ENCODE peak calls at places on chromosomes 13 and 19, in four cellular contexts. S is tibial artery; I is astrocyte; T is effector memory CD4-positive, alpha-beta T cell. H is an unnamed sample.

GRCh38 chr13:38970380-38971051 is 20.1 kb downstream of the STOML3 start:
- DNase-seq in S (no peak), I (no peak), T (no peak), H (no peak)

GRCh38 chr19:32257326-32258073 is 87.9 kb upstream of the ZNF507 start:
- DNase-seq in S (no peak), I (no peak), T (no peak), H (no peak)

GRCh38 chr13:97367016-97367415 is 67.0 kb upstream of the RAP2A start:
- DNase-seq in S (no peak), I (peak), T (no peak), H (peak)

GRCh38 chr19:37007587-37008220 is 70.5 kb upstream of the ZNF420 start:
- DNase-seq in S (no peak), I (peak), T (peak), H (no peak)

GRCh38 chr19:38693380-38694223 is 46.2 kb downstream of the ACTN4 start:
- DNase-seq in S (no peak), I (peak), T (no peak), H (peak)

GRCh38 chr19:1067341-1068103 is 555 bp downstream of the ARHGAP45 start:
- DNase-seq in S (no peak), I (no peak), T (peak), H (no peak)

GRCh38 chr19:29665215-29665825 is at the start of gene PLEKHF1:
- DNase-seq in S (peak), I (peak), T (peak), H (peak)

GRCh38 chr19:4456566-4456842 is 1.1 kb downstream of the UBXN6 start:
- DNase-seq in S (no peak), I (peak), T (no peak), H (no peak)

GRCh38 chr19:52190679-52191293 is 934 bp downstream of the PPP2R1A start:
- DNase-seq in S (peak), I (peak), T (no peak), H (peak)

GRCh38 chr19:52741951-52742485 is 7.2 kb upstream of the ZNF611 start:
- DNase-seq in S (no peak), I (no peak), T (no peak), H (no peak)

GRCh38 chr19:16377521-16377920 is 52.9 kb downstream of the KLF2 start:
- DNase-seq in S (no peak), I (no peak), T (no peak), H (no peak)

GRCh38 chr19:58097783-58098681 is at the start of gene ZSCAN18:
- DNase-seq in S (peak), I (peak), T (peak), H (peak)

GRCh38 chr19:10975374-10976036 is 14.7 kb downstream of the SMARCA4 start:
- DNase-seq in S (peak), I (peak), T (no peak), H (no peak)
- H3K27ac ChIP-seq in S (peak), I (no peak), T (no peak), H (no peak)

GRCh38 chr19:2578391-2578826 is 102.5 kb downstream of the GADD45B start:
- DNase-seq in S (peak), I (peak), T (no peak), H (no peak)

GRCh38 chr19:2578911-2579677 is 103.2 kb downstream of the GADD45B start:
- DNase-seq in S (peak), I (peak), T (peak), H (peak)

GRCh38 chr19:2582984-2583956 is 107.3 kb downstream of the GADD45B start:
- DNase-seq in S (peak), I (no peak), T (no peak), H (no peak)

GRCh38 chr19:2577722-2578335 is 101.9 kb downstream of the GADD45B start:
- DNase-seq in S (peak), I (no peak), T (no peak), H (no peak)

DNA sequence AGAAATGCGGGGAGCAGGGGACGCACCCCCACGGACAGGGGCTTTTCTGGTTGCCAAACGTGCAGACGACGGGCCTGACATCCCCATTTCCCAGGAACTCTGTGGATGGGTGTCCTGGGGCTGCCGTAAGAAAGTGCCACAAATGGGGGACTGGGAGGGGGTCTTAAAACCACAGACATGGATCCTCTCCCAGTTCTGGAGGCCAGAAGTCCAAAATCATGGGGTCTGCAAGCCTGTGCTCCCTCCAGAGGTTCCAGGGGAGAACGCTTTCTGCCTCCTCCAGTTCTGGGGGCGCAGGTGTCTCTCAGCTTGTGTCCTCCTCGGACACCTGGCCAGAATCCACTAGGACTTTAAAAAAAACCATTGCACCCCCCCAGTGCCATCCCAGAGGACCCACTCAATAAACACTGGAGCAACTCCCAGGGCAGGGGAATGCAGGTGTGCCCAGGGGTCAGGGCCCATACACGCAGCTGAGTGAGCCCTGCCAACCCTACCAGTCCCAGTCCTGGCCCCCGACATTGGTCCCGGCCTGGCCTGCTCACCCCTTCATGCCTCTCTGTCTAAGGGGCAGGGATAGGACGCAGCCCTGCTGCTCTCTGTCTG is 103.9 kb downstream of the GADD45B start:
- DNase-seq in S (peak), I (no peak), T (no peak), H (no peak)
- H3K27ac ChIP-seq in S (peak), I (peak), T (no peak), H (no peak)

DNA sequence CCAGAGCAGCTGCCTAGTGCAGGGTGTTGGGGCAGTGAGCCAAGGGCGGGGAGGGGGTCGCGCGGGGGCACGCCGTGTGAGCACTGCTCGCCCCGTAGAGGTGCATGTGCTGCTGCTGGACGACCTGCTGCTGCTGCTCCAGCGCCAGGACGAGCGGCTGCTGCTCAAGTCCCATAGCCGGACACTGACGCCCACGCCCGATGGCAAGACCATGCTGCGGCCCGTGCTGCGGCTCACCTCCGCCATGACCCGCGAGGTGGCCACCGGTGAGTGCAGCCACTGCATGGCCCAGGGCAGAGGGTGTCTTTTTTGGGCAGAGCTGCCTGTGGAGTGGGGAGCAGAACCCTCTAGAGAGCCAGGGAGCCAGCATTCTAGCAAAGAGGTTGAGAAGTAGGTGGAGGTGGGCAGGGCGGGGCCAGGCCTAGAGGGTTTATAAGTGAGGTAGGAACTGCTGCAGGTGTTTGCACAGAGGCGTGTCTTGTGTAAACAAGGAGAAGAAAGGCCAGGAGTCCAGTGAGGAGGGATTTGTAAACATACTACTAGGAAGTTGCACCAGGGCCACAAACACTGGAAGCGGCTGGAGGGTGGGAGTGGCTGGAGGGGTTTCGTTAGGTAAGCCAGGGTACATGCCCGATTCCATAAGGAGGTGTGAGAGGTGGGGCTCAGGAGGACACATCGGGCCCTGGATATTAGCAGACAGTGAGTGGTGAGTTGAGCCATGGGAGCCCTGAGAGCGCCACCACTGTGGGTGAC is 21.3 kb downstream of the ARHGEF1 start:
- DNase-seq in S (no peak), I (no peak), T (no peak), H (no peak)
- H3K27ac ChIP-seq in S (no peak), I (no peak), T (no peak), H (no peak)

DNA sequence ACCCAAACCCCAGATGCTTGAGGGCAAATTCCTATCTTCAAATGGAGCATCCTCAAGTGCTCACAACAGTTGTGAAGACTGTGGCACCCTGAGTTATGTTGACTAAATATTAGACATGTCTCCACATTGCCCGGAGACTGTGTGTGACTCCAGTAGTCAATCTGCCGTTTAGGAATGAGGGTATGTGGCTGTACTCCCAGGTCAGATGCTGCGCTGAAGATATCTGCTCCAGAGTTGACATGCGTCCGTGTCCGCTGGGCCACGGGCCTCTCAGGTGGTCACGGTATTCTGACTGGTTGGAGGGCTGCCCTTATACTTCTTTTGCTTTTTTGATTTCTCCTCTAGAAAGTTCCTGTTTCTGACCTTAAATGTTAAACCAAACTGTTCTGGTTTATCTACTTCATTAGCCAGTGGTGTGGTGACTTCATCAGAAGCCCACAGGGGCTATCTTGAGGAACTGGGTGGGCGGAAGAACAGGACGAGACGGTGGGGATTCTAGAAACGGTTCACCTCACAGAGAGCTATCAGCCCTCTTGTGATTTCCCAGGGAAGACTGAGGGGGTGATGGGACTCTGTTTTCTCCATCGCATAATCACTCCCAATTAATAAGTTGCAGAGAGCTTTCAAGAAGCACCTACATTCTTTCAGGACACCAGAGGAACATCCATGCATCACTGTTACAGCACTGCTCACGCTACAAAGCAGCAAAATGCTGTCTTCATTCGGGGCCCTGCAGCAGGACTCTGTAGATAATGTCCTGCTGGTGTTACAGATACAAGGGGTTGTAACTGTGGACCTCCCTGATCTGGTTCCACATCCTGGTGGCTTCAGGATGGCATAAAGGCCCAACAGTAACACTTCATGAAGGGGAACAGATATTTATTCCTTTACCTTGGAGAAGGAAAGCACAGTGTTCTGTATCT is 1.3 kb upstream of the LCP1 start:
- DNase-seq in S (no peak), I (no peak), T (no peak), H (no peak)
- H3K27ac ChIP-seq in S (no peak), I (no peak), T (peak), H (no peak)

DNA sequence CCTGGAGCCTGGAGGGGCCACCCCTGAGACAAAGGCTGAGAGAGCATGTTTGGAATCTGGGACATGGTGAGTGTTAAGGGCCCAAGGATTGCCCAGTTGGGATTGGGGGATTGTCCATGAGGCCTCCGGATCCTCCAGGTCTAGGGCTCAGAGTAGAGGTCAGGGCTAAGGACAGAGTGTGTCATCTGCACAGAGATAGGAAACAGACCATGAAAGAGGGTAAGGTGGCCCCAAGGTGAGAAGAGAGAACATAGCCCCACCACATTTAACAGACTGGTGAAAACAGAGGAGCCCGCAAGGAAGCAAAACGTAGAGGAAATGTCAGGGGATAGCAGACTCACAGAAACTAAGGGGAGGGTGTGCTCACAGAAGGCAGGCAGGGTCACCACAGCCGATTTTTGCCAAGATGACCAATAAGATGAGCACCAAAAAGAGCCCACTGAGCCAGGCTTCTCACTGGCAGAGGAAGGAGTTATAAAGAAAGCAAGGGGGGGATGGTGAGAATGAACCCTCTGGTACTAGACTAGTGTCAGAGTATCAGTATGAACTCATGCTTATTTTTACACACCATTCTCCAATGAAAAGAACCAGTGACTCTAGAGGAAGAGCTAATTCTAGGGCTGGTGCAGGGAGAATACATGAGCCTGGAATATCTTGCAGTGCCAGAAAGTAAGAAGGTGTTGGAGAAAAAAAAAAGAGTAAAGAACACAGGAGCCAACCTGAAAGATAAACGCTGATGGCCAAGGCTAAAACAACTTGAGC is 17.5 kb downstream of the DYRK1B start:
- DNase-seq in S (peak), I (no peak), T (no peak), H (no peak)
- H3K27ac ChIP-seq in S (no peak), I (no peak), T (no peak), H (no peak)

GRCh38 chr19:49761625-49762311 is 1.3 kb downstream of the TSKS start:
- DNase-seq in S (no peak), I (no peak), T (no peak), H (no peak)
- H3K27ac ChIP-seq in S (peak), I (no peak), T (no peak), H (no peak)

DNA sequence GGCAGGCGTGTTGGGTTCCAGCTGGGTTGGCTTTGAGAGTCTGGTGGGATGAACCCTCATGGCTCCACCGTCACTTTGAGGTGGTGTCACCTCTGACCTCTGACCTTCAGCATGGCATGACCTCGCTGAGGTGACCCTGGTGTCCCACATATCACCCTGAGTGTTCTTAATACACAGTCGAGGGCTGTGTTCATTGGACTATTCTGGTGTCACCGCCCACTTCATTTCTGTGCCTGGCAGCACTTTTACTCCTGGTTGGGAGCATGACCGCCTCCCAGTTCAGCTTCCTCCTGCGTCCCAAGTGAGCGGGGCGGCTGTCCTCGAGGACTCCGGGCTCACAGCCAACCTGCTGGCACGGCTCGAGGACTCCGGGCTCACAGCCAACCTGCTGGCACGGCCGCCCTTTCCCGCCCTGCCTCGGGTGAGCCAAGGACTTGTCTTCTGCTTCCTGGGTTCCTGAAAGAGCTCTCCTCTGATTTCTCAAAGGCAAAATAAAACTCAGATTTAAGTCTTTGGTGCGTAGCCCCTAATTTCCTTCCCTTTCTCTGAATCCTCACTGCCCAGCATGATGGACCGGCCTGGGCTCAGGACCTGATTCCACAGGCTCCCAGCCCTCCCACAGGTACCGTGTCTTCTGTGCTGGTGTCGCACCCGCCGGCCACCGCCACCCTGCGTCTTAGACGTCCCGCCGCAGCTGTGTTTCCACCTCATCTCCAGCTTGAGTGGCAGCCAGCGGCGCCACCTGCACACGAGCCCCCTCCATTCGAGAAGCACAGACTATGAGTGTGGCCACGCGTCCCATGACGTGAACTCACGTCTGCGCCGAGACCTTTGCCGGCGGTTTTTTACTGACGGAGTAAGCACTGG is 10.4 kb downstream of the ATP4B start:
- DNase-seq in S (peak), I (peak), T (no peak), H (no peak)
- H3K27ac ChIP-seq in S (peak), I (no peak), T (no peak), H (no peak)

GRCh38 chr13:99385161-99385560 is 78.0 kb upstream of the GPR183 start:
- DNase-seq in S (no peak), I (no peak), T (no peak), H (no peak)
- H3K27ac ChIP-seq in S (no peak), I (no peak), T (peak), H (no peak)

GRCh38 chr19:35171730-35172129 is 17.2 kb downstream of the FXYD5 start:
- DNase-seq in S (no peak), I (no peak), T (no peak), H (no peak)

GRCh38 chr19:35168261-35168660 is 13.7 kb downstream of the FXYD5 start:
- DNase-seq in S (no peak), I (no peak), T (no peak), H (no peak)

GRCh38 chr19:35167251-35168119 is 12.9 kb downstream of the FXYD5 start:
- DNase-seq in S (peak), I (no peak), T (no peak), H (no peak)

GRCh38 chr19:35170359-35171061 is 16.0 kb downstream of the FXYD5 start:
- DNase-seq in S (no peak), I (no peak), T (no peak), H (no peak)

GRCh38 chr19:35169226-35169995 is 14.9 kb downstream of the FXYD5 start:
- DNase-seq in S (no peak), I (no peak), T (no peak), H (no peak)
- H3K27ac ChIP-seq in S (no peak), I (no peak), T (peak), H (no peak)